ENCODE peak calls at places on chromosome 5, in ten cellular contexts. C, J, P, X, N, O, V, Q, E and B are unnamed samples.

GRCh38 chr5:130227699-130228098 is 323.4 kb downstream of the CHSY3 start:
- DNase-seq in E (no peak), N (peak), C (no peak), X (no peak), P (no peak), Q (no peak), V (no peak), O (no peak), J (no peak), B (no peak)

GRCh38 chr5:141186897-141187512 is at the start of gene PCDHB9:
- DNase-seq in P (no peak), Q (peak), O (no peak), C (peak), X (peak), N (peak), E (peak), V (no peak), J (no peak), B (no peak)

GRCh38 chr5:72523960-72524582 is 16.9 kb upstream of the ZNF366 start:
- DNase-seq in C (no peak), V (no peak), P (no peak), Q (peak), E (peak), O (no peak), X (peak), N (peak), J (no peak), B (no peak)

GRCh38 chr5:135221696-135222095 is 177.3 kb downstream of the MACROH2A1 start:
- DNase-seq in J (no peak), V (no peak), C (no peak), E (no peak), P (peak), O (no peak), Q (no peak), X (no peak), N (no peak), B (peak)

GRCh38 chr5:157870837-157871834 is 12.2 kb upstream of the CLINT1 start:
- DNase-seq in C (no peak), X (peak), Q (peak), N (peak), V (no peak), J (no peak), P (no peak), O (no peak), E (peak), B (no peak)

GRCh38 chr5:140151068-140151718 is 23.8 kb upstream of the CYSTM1 start:
- DNase-seq in O (no peak), Q (no peak), N (no peak), J (no peak), X (no peak), P (no peak), E (no peak), V (no peak), C (no peak), B (no peak)

GRCh38 chr5:126044111-126044668 is 379.0 kb upstream of the GRAMD2B start:
- DNase-seq in J (peak), E (no peak), N (peak), P (no peak), O (no peak), C (no peak), X (peak), V (no peak), Q (peak), B (no peak)

GRCh38 chr5:102718819-102719218 is 36.3 kb upstream of the PAM start:
- DNase-seq in C (no peak), X (no peak), Q (no peak), E (no peak), V (no peak), O (no peak), N (peak), P (no peak), J (no peak), B (no peak)

GRCh38 chr5:168683247-168683926 is 104.2 kb upstream of the PANK3 start:
- DNase-seq in O (no peak), E (no peak), V (no peak), X (no peak), C (no peak), J (no peak), P (no peak), Q (no peak), N (no peak), B (no peak)

GRCh38 chr5:170233358-170233892 is 640 bp downstream of the C5orf58 start:
- DNase-seq in Q (no peak), P (no peak), C (no peak), X (no peak), O (no peak), E (no peak), N (no peak), J (no peak), V (no peak), B (no peak)

GRCh38 chr5:173016069-173016455 is 32.5 kb downstream of the ATP6V0E1 start:
- DNase-seq in X (no peak), N (no peak), C (no peak), E (no peak), Q (no peak), J (no peak), O (no peak), V (no peak), P (peak), B (no peak)

GRCh38 chr5:142925795-142926194 is 155.6 kb downstream of the ARHGAP26 start:
- DNase-seq in Q (peak), J (no peak), N (peak), V (no peak), X (peak), C (no peak), O (no peak), E (no peak), P (no peak), B (no peak)

GRCh38 chr5:102959055-102959454 is 160.9 kb downstream of the GIN1 start:
- DNase-seq in E (peak), P (no peak), V (no peak), N (peak), X (no peak), Q (peak), O (no peak), J (no peak), C (no peak), B (no peak)

GRCh38 chr5:154038241-154038603 is 488 bp downstream of the FAM114A2 start:
- DNase-seq in Q (no peak), V (no peak), X (peak), P (no peak), N (peak), O (no peak), J (peak), C (no peak), E (peak), B (no peak)

GRCh38 chr5:102832445-102832844 is 77.3 kb downstream of the PAM start:
- DNase-seq in O (no peak), Q (no peak), C (no peak), P (no peak), J (no peak), N (peak), V (no peak), E (no peak), X (no peak), B (no peak)

GRCh38 chr5:76351176-76351575 is 51.9 kb upstream of the IQGAP2 start:
- DNase-seq in P (no peak), Q (no peak), N (no peak), O (no peak), V (no peak), C (no peak), J (no peak), X (no peak), E (peak), B (no peak)

GRCh38 chr5:124773291-124774001 is 27.0 kb upstream of the ZNF608 start:
- DNase-seq in O (no peak), X (no peak), E (no peak), V (no peak), N (no peak), P (no peak), Q (no peak), C (no peak), J (no peak), B (no peak)

GRCh38 chr5:93164690-93165089 is 416.3 kb downstream of the NR2F1-AS1 start:
- DNase-seq in E (no peak), P (no peak), Q (peak), O (no peak), N (peak), J (peak), V (no peak), C (no peak), X (peak), B (no peak)

GRCh38 chr5:53035868-53036381 is 46.8 kb downstream of the ITGA2 start:
- DNase-seq in X (peak), E (peak), N (peak), J (no peak), V (no peak), C (no peak), Q (peak), O (no peak), P (no peak), B (no peak)

DNA sequence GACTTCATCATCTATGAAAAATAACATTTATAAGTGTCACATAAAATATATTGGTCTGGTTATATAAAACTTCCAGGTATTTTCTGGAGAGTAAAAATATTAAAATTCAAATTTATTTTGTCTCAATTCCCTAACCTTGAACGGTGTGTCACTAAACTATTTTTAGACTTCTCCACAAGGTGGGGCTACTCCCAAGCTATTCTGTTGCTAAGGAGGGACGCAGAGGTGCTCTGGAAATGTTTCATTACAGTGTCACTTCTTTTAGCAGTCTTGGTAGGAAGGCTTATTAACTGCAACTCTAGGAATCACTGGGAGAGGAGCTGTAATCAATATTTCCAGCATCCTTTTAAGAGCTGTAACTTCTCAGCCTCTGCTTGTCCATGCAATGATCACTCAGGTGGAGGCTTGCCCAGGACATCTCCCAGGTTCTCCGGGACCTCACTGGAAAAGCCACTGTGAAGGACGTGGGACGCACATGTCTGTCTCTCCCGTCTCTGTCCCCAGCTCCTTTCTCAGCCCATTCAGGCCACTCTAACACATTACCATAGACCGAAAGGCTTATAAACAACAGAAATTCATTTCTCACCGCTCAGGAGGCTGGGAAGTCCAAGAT is 32.5 kb upstream of the DNAH5 start:
- DNase-seq in O (no peak), V (no peak), N (peak), X (peak), C (peak), P (no peak), E (peak), Q (peak), J (no peak), B (no peak)
- TF ChIP-seq CTCF in O (no peak), V (no peak), N (peak), X (peak), C (peak), P (no peak), E (no peak), Q (peak), J (peak), B (peak)

GRCh38 chr5:56202483-56202882 is 30.6 kb downstream of the ANKRD55 start:
- DNase-seq in O (no peak), X (no peak), P (no peak), N (peak), J (no peak), V (no peak), E (no peak), Q (peak), C (no peak), B (no peak)

GRCh38 chr5:56206126-56206525 is 27.0 kb downstream of the ANKRD55 start:
- DNase-seq in C (no peak), N (peak), J (no peak), Q (peak), X (no peak), E (no peak), V (no peak), O (no peak), P (no peak), B (no peak)

DNA sequence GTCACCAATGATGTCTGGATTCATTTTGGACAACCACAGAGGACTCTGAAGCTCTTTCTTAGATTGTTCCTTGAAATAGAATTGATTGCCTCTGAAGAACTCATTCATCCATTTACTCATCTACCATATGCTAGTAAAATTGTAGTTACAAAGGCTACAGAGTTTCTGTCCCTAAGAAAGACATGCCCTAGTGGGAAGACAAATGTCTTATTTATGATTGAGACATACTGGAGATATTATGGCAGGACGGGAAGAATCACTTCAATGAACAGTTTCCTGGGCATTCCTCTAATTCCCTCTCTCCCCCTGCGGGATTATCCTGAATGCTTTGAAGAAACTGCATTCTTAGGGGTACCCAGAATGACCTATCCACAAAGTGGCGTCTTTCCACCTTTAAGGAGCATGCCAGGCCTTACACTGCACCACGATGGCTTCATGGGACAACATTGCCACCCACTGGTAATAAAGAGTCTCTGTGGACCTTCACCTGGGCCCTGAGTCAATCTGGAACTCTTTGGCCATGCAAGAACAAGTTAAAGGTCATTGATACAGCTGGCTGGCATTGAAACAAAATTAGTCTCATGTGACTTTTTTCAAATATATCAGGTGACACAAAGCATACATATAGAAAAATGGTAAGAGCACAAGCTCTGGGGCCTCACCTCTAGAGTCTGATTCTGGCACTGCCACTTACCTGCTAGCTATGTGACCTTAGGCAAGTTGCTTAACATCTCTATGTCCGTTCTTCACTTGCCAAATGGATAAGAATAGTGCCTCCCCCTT is 32.1 kb downstream of the ANKRD55 start:
- DNase-seq in J (peak), N (peak), Q (peak), O (no peak), E (peak), C (peak), P (no peak), X (peak), V (no peak), B (no peak)
- TF ChIP-seq CTCF in J (peak), N (peak), Q (peak), O (no peak), E (peak), C (peak), P (peak), X (peak), V (no peak), B (no peak)

DNA sequence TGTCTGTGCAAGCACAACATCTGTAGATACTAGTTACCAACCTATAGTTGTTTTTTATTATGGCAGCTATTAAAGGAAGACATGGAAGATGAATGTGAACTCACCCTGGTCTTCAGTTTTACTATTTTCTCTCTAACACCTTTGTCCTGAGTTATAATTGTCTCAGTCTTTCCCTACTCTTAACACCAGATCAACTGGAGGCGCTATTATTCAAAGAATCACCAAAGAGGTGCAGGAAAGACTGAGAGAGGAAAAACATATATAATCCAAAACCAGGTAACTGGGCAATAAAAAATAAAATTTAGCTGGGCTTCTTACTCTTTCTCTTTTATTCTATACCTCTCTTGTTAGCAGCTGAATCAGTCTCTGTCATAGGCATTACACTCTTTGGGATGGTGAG is 134.2 kb upstream of the C6 start:
- DNase-seq in C (no peak), J (no peak), Q (no peak), X (no peak), P (no peak), N (peak), E (no peak), O (no peak), V (no peak), B (no peak)
- TF ChIP-seq CTCF in C (no peak), J (no peak), Q (peak), X (no peak), P (no peak), N (peak), E (no peak), O (no peak), V (no peak), B (no peak)

DNA sequence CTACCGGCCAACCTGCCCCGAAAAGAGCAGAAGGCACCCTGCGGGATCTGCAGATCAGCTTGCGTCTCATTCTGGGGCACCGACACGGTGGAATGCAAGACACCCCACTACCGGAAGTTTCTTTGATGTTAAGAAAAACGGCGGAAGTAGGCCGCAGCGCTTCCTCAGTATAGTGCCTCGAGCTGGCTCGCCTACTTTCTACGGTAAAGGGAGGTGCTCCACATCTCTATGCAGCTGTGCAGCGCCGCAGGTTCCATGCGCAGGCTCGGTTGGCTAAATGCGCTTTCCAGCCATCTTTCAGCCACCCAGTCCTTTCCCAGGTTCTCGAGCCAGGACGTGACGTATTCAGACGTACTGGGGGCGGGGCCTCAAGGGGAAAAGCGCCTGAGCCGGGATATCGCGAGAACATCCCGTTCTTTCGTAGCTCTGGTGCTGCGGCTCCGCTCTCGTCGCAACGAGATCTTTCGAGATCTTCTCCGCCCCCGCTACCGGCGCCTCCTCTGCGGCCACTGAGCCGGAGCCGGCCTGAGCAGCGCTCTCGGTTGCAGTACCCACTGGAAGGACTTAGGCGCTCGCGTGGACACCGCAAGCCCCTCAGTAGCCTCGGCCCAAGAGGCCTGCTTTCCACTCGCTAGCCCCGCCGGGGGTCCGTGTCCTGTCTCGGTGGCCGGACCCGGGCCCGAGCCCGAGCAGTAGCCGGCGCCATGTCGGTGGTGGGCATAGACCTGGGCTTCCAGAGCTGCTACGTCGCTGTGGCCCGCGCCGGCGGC is at the start of gene HSPA4:
- DNase-seq in X (peak), J (peak), C (peak), N (peak), P (peak), V (peak), Q (peak), O (peak), E (peak), B (peak)
- TF ChIP-seq CTCF in X (no peak), J (no peak), C (no peak), N (peak), P (no peak), V (no peak), Q (no peak), O (no peak), E (no peak), B (no peak)

GRCh38 chr5:85556464-85556863 is 1061.3 kb upstream of the COX7C start:
- DNase-seq in E (no peak), P (no peak), O (no peak), C (no peak), Q (no peak), X (no peak), J (no peak), N (no peak), V (no peak), B (no peak)
- TF ChIP-seq CTCF in E (no peak), P (no peak), O (no peak), C (no peak), Q (no peak), X (no peak), J (no peak), N (no peak), V (no peak), B (no peak)

GRCh38 chr5:89282832-89283510 is 400.0 kb upstream of the MEF2C start:
- DNase-seq in E (peak), N (peak), X (no peak), V (no peak), C (no peak), O (no peak), Q (peak), P (no peak), J (no peak), B (no peak)

GRCh38 chr5:89281211-89281610 is 398.2 kb upstream of the MEF2C start:
- DNase-seq in O (no peak), C (no peak), J (no peak), N (no peak), X (no peak), E (no peak), Q (no peak), P (no peak), V (no peak), B (no peak)

GRCh38 chr5:89282038-89282831 is 399.3 kb upstream of the MEF2C start:
- DNase-seq in V (no peak), J (no peak), E (peak), X (no peak), Q (no peak), C (no peak), N (peak), P (no peak), O (no peak), B (no peak)

GRCh38 chr5:89286320-89286719 is 403.3 kb upstream of the MEF2C start:
- DNase-seq in V (no peak), N (no peak), C (no peak), X (no peak), O (no peak), E (no peak), Q (no peak), P (no peak), J (no peak), B (no peak)

GRCh38 chr5:89283758-89284493 is 400.9 kb upstream of the MEF2C start:
- DNase-seq in V (no peak), X (no peak), P (no peak), E (no peak), N (no peak), Q (no peak), J (no peak), C (no peak), O (no peak), B (no peak)
- TF ChIP-seq CTCF in V (no peak), X (no peak), P (no peak), E (no peak), N (no peak), Q (no peak), J (no peak), C (no peak), O (no peak), B (peak)

GRCh38 chr5:119404033-119404432 is 48.2 kb downstream of the TNFAIP8 start:
- DNase-seq in C (no peak), X (no peak), O (no peak), E (no peak), J (no peak), N (no peak), V (no peak), Q (no peak), P (no peak), B (no peak)
- TF ChIP-seq CTCF in C (no peak), X (no peak), O (no peak), E (no peak), J (no peak), N (no peak), V (no peak), Q (no peak), P (no peak), B (no peak)

GRCh38 chr5:116475232-116475828 is 99.3 kb downstream of the SEMA6A start:
- DNase-seq in V (no peak), Q (no peak), E (no peak), J (no peak), O (no peak), P (no peak), N (no peak), X (no peak), C (no peak), B (no peak)

GRCh38 chr5:116473706-116474105 is 100.9 kb downstream of the SEMA6A start:
- DNase-seq in E (no peak), V (no peak), Q (no peak), C (peak), O (no peak), X (peak), J (no peak), P (no peak), N (no peak), B (no peak)

GRCh38 chr5:116468583-116468982 is 106.0 kb downstream of the SEMA6A start:
- DNase-seq in V (no peak), N (no peak), X (no peak), P (no peak), E (no peak), C (no peak), O (no peak), J (no peak), Q (no peak), B (no peak)

GRCh38 chr5:116476903-116477537 is 97.6 kb downstream of the SEMA6A start:
- DNase-seq in N (peak), X (peak), V (no peak), E (no peak), C (no peak), Q (no peak), O (no peak), J (no peak), P (no peak), B (no peak)

GRCh38 chr5:116472274-116472673 is 102.3 kb downstream of the SEMA6A start:
- DNase-seq in E (no peak), V (no peak), C (no peak), X (no peak), O (no peak), P (no peak), Q (no peak), J (no peak), N (no peak), B (no peak)
- TF ChIP-seq CTCF in E (no peak), V (no peak), C (no peak), X (no peak), O (no peak), P (no peak), Q (no peak), J (no peak), N (no peak), B (peak)